ENCODE peak calls at places on chromosomes 16 and 17, in nine cellular contexts. G, S, P, N, T, F, Y, M and X are unnamed samples.

GRCh38 chr17:19248923-19249574 is 11.9 kb downstream of the EPN2 start:
- DNase-seq in F (no peak), T (peak; percentile 69), M (no peak), G (peak; percentile 37), Y (no peak), N (no peak), S (peak; percentile 83), P (no peak), X (no peak)

GRCh38 chr16:9408297-9408696 is 316.9 kb downstream of the HAPSTR1 start:
- DNase-seq in M (no peak), P (no peak), F (no peak), Y (no peak), S (no peak), G (no peak), T (no peak), N (no peak), X (no peak)

GRCh38 chr17:1720856-1721386 is 3.6 kb upstream of the WDR81 start:
- DNase-seq in Y (peak; percentile 74), G (no peak), S (peak; percentile 82), M (no peak), T (peak; percentile 69), P (peak; percentile 56), N (no peak), F (peak; percentile 71), X (no peak)

GRCh38 chr17:5631958-5632357 is 47.6 kb upstream of the NLRP1 start:
- DNase-seq in Y (no peak), M (no peak), G (no peak), F (no peak), S (no peak), N (no peak), P (no peak), T (no peak), X (no peak)

GRCh38 chr16:85309656-85310587 is 197.7 kb upstream of the CIBAR2 start:
- DNase-seq in N (peak; percentile 85), G (no peak), P (no peak), T (no peak), S (peak; percentile 86), M (no peak), F (peak; percentile 81), Y (no peak), X (no peak)

GRCh38 chr17:42132941-42133340 is 10.3 kb downstream of the HSPB9 start:
- DNase-seq in S (no peak), F (peak; percentile 86), N (peak; percentile 88), P (no peak), T (peak; percentile 71), Y (peak; percentile 64), M (no peak), G (peak; percentile 46), X (no peak)

GRCh38 chr16:1559446-1559975 is 26.0 kb downstream of the TMEM204 start:
- DNase-seq in M (no peak), S (no peak), Y (no peak), F (no peak), T (no peak), N (no peak), G (no peak), P (no peak), X (no peak)

GRCh38 chr16:57503366-57503765 is 17.1 kb upstream of the DOK4 start:
- DNase-seq in P (no peak), F (no peak), G (no peak), S (peak; percentile 38), N (peak; percentile 78), Y (no peak), M (no peak), T (no peak), X (no peak)

GRCh38 chr16:57984443-57985203 is 13.7 kb upstream of the CNGB1 start:
- DNase-seq in T (peak; percentile 70), M (peak; percentile 95), F (peak; percentile 94), Y (peak; percentile 84), N (peak; percentile 97), G (peak; percentile 67), P (peak; percentile 69), S (peak; percentile 93), X (peak; percentile 83)

GRCh38 chr17:65535777-65536572 is 25.5 kb downstream of the AXIN2 start:
- DNase-seq in T (no peak), N (peak; percentile 66), F (no peak), P (no peak), M (no peak), Y (no peak), S (peak; percentile 39), G (no peak), X (no peak)

GRCh38 chr17:68762911-68763310 is 161.7 kb upstream of the FAM20A start:
- DNase-seq in F (no peak), S (no peak), M (no peak), N (no peak), Y (no peak), G (no peak), T (no peak), P (no peak), X (no peak)

GRCh38 chr17:68760141-68760475 is 158.9 kb upstream of the FAM20A start:
- DNase-seq in Y (no peak), T (no peak), G (no peak), S (no peak), M (no peak), N (no peak), P (no peak), F (no peak), X (no peak)

GRCh38 chr17:68759002-68759342 is 157.8 kb upstream of the FAM20A start:
- DNase-seq in P (no peak), S (no peak), N (no peak), T (no peak), M (no peak), G (no peak), Y (no peak), F (no peak), X (no peak)

GRCh38 chr17:68763551-68763950 is 162.4 kb upstream of the FAM20A start:
- DNase-seq in F (no peak), T (no peak), M (no peak), N (no peak), Y (no peak), P (no peak), G (no peak), S (no peak), X (no peak)

DNA sequence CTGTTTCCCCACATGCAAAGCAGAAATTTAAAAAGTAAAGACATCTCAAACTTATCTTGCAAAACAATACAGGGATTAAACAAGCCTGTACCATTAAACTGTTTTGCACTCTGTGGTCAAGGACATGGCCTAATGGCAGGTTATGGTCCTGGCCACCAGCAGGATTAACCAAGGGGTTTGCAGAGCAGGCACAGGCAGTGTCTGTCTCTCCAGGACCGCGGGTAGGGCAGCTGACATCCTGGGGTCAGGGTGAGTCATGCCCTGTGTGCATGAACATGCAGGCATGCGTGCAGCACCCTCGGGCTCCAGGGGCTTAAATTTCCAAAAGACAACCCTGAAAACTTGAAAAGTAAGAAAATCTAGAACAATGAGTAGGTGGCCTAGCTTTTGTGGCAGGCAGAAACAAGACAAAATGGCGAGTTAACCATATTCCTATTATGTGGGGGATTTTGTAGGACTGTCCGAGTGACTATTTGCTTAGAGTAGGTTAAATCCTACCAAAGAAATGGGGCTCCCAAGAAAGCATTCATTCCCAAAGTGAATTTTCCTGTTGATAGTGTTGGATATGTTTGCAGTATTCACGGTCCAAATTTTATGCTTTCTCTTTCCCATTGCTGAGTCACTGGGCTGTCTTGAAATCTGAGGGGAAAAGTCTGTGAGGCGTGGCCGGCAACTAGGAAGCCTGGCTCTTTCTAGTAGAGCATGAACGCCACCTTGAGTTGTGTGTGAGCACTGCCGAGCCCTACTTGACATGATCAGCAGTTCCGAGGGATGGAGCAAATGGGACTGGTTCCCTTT is 158.4 kb upstream of the FAM20A start:
- DNase-seq in M (peak; percentile 78), P (peak; percentile 95), N (peak; percentile 85), F (peak; percentile 91), G (peak; percentile 88), S (peak; percentile 94), T (peak; percentile 95), Y (peak; percentile 89), X (peak; percentile 82)
- H3K4me3 ChIP-seq in M (peak overlapping the region; percentile 50), P (peak overlapping the region; percentile 45), N (peak overlapping the region; percentile 17), F (peak overlapping the region; percentile 46), G (peak overlapping the region; percentile 40), S (peak overlapping the region; percentile 27), T (peak overlapping the region; percentile 53), Y (no peak overlapping the region), X (no peak overlapping the region)

GRCh38 chr17:81094224-81094743 is 59.3 kb downstream of the BAIAP2 start:
- DNase-seq in Y (no peak), P (no peak), M (no peak), G (no peak), S (no peak), F (no peak), T (no peak), N (no peak), X (no peak)

GRCh38 chr17:81091774-81092517 is 57.0 kb downstream of the BAIAP2 start:
- DNase-seq in F (no peak), T (no peak), Y (no peak), G (no peak), S (no peak), N (no peak), P (no peak), M (no peak), X (no peak)

GRCh38 chr17:81093576-81094223 is 58.7 kb downstream of the BAIAP2 start:
- DNase-seq in T (no peak), S (no peak), G (no peak), P (no peak), Y (no peak), M (no peak), N (no peak), F (no peak), X (no peak)

GRCh38 chr17:81091134-81091530 is 56.2 kb downstream of the BAIAP2 start:
- DNase-seq in F (no peak), N (no peak), M (no peak), S (no peak), G (no peak), P (no peak), Y (no peak), T (no peak), X (no peak)

DNA sequence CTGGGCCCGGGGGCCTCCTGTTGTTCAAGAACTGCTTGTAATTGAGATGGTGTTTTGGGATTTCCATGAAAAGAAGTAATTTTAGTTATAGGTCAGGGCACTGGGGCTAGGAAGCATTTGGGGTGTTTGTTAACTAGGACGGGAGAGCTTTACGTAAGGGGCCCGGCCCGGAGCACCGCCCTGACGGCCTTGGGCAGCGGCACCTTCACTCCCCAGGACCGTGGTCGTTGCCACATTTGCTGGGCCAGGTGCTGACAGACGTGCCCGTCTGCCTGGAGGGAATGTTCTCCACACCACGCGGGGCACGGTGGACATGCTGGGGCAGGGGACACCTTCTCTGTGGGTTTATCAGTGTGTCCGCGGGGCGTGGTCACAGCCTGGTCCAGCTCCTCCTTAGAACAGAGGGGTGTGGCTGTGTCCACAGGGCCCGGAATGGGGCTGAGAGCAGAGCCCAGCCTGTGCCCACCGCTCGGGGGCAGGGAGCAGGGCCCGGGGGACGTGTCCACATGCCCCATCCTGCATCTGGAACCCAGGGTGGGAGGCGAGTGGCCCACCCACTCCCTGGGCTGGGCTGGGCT is 57.7 kb downstream of the BAIAP2 start:
- DNase-seq in S (no peak), G (no peak), M (no peak), F (no peak), N (no peak), Y (no peak), P (no peak), T (no peak), X (no peak)
- H3K4me1 ChIP-seq in S (peaks cover 37% of the 10 kb centered on the region), G (peaks cover 5% of the 10 kb centered on the region), M (peaks cover 56% of the 10 kb centered on the region), F (peaks cover 62% of the 10 kb centered on the region), N (peaks cover 61% of the 10 kb centered on the region), Y (peaks cover 22% of the 10 kb centered on the region), P (peaks cover 62% of the 10 kb centered on the region), T (peaks cover 29% of the 10 kb centered on the region), X (peaks cover 20% of the 10 kb centered on the region)

GRCh38 chr17:54780238-54780637 is 120.4 kb upstream of the TOM1L1 start:
- DNase-seq in M (no peak), Y (no peak), S (no peak), P (no peak), T (no peak), N (no peak), F (no peak), G (no peak), X (no peak)
- H3K4me3 ChIP-seq in M (no peak overlapping the region), Y (no peak overlapping the region), S (no peak overlapping the region), P (no peak overlapping the region), T (no peak overlapping the region), N (no peak overlapping the region), F (no peak overlapping the region), G (no peak overlapping the region), X (no peak overlapping the region)

GRCh38 chr17:9364837-9365430 is 210.7 kb downstream of the STX8 start:
- DNase-seq in F (no peak), P (no peak), N (no peak), G (no peak), T (peak; percentile 63), Y (no peak), M (no peak), S (no peak), X (no peak)
- H3K4me1 ChIP-seq in F (peaks cover 6% of the 10 kb centered on the region), P (peaks cover 73% of the 10 kb centered on the region), N (peaks cover 3% of the 10 kb centered on the region), G (peaks cover 4% of the 10 kb centered on the region), T (peaks cover 2% of the 10 kb centered on the region), Y (peaks cover 10% of the 10 kb centered on the region), M (peaks cover 2% of the 10 kb centered on the region), S (no peaks in the 10 kb centered on the region), X (no peaks in the 10 kb centered on the region)